ENCODE peak calls at places on chromosomes 6 and 20, in ten cellular contexts. L, J, K, P, X, U, B, R, Y and V are unnamed samples.

GRCh38 chr6:108597601-108598315 is 37.0 kb downstream of the FOXO3 start:
- DNase-seq in L (no peak), J (no peak), K (no peak), P (peak; percentile 39), X (no peak), U (no peak), B (no peak), R (no peak), Y (no peak), V (no peak)

GRCh38 chr20:2703716-2704475 is 11.3 kb downstream of the EBF4 start:
- DNase-seq in L (no peak), J (no peak), K (no peak), P (no peak), X (no peak), U (no peak), B (no peak), R (no peak), Y (no peak), V (no peak)

GRCh38 chr6:3797231-3798200 is 46.0 kb upstream of the PXDC1 start:
- DNase-seq in L (peak; percentile 81), J (peak; percentile 94), K (peak; percentile 12), P (peak; percentile 91), X (no peak), U (peak; percentile 84), B (peak; percentile 55), R (peak; percentile 77), Y (no peak), V (no peak)

GRCh38 chr6:170165501-170166117 is 125.3 kb downstream of the DLL1 start:
- DNase-seq in L (no peak), J (no peak), K (no peak), P (no peak), X (no peak), U (no peak), B (no peak), R (no peak), Y (no peak), V (no peak)

GRCh38 chr20:16020971-16021370 is 552.3 kb downstream of the KIF16B start:
- DNase-seq in L (no peak), J (peak; percentile 98), K (no peak), P (peak; percentile 43), X (no peak), U (peak; percentile 97), B (no peak), R (no peak), Y (no peak), V (no peak)

GRCh38 chr6:18262812-18263560 is 1.3 kb downstream of the DEK start:
- DNase-seq in L (no peak), J (peak; percentile 31), K (peak; percentile 14), P (peak; percentile 28), X (no peak), U (peak; percentile 32), B (no peak), R (peak; percentile 5), Y (no peak), V (no peak)

GRCh38 chr6:37141291-37142046 is 28.5 kb upstream of the PIM1 start:
- DNase-seq in L (no peak), J (peak; percentile 53), K (no peak), P (peak; percentile 79), X (no peak), U (no peak), B (no peak), R (peak; percentile 84), Y (no peak), V (no peak)

GRCh38 chr20:16555754-16556153 is 17.5 kb downstream of the KIF16B start:
- DNase-seq in L (no peak), J (no peak), K (no peak), P (peak; percentile 16), X (no peak), U (no peak), B (no peak), R (peak; percentile 29), Y (no peak), V (no peak)

GRCh38 chr6:52543262-52543661 is 33.6 kb downstream of the TRAM2 start:
- DNase-seq in L (no peak), J (no peak), K (no peak), P (no peak), X (no peak), U (no peak), B (no peak), R (no peak), Y (no peak), V (no peak)

GRCh38 chr6:41488392-41489129 is 57.6 kb upstream of the FOXP4 start:
- DNase-seq in L (peak; percentile 92), J (peak; percentile 71), K (no peak), P (peak; percentile 86), X (no peak), U (peak; percentile 81), B (peak; percentile 92), R (peak; percentile 76), Y (no peak), V (no peak)

GRCh38 chr20:58109126-58109880 is 119.2 kb downstream of the ANKRD60 start:
- DNase-seq in L (no peak), J (peak; percentile 68), K (no peak), P (peak; percentile 75), X (no peak), U (peak; percentile 85), B (peak; percentile 53), R (no peak), Y (no peak), V (no peak)

GRCh38 chr20:46937827-46938226 is 43.2 kb downstream of the EYA2 start:
- DNase-seq in L (no peak), J (no peak), K (no peak), P (no peak), X (no peak), U (no peak), B (no peak), R (no peak), Y (no peak), V (no peak)

GRCh38 chr20:45069261-45069660 is 31.7 kb downstream of the KCNS1 start:
- DNase-seq in L (no peak), J (no peak), K (no peak), P (no peak), X (no peak), U (no peak), B (no peak), R (peak; percentile 33), Y (no peak), V (no peak)

GRCh38 chr6:134982161-134982560 is 32.3 kb upstream of the ALDH8A1 start:
- DNase-seq in L (no peak), J (no peak), K (no peak), P (no peak), X (no peak), U (no peak), B (no peak), R (no peak), Y (no peak), V (no peak)

GRCh38 chr6:20837189-20837588 is 302.9 kb downstream of the CDKAL1 start:
- DNase-seq in L (no peak), J (no peak), K (no peak), P (no peak), X (no peak), U (no peak), B (no peak), R (no peak), Y (no peak), V (no peak)

GRCh38 chr6:152952866-152953509 is 29.9 kb downstream of the FBXO5 start:
- DNase-seq in L (peak; percentile 41), J (peak; percentile 40), K (peak; percentile 48), P (peak; percentile 42), X (no peak), U (peak; percentile 40), B (no peak), R (peak; percentile 61), Y (no peak), V (no peak)

GRCh38 chr6:126204598-126204997 is 135.3 kb upstream of the CENPW start:
- DNase-seq in L (no peak), J (no peak), K (no peak), P (no peak), X (no peak), U (no peak), B (no peak), R (no peak), Y (no peak), V (no peak)

GRCh38 chr6:38187285-38187684 is 367.8 kb downstream of the ZFAND3 start:
- DNase-seq in L (no peak), J (no peak), K (peak; percentile 69), P (no peak), X (no peak), U (no peak), B (no peak), R (no peak), Y (no peak), V (no peak)

GRCh38 chr6:12381587-12381986 is 91.4 kb downstream of the EDN1 start:
- DNase-seq in L (no peak), J (peak; percentile 4), K (no peak), P (peak; percentile 44), X (no peak), U (peak; percentile 15), B (no peak), R (peak; percentile 7), Y (no peak), V (no peak)